ENCODE peak calls at places on chromosomes 3 and 15, in five cellular contexts. One of them, this sample, is unnamed.
A peak's percentile ranks its signal among the peaks of the same experiment; 100 is the strongest.

GRCh38 chr15:35054380-35054779 is 30.7 kb downstream of the NANOGP8 start:
- DNase-seq in nucleus accumbens: no peak
- DNase-seq in natural killer cell: no peak
- DNase-seq in activated naive CD4-positive, alpha-beta T cell treated with anti-CD3 and anti-CD28 coated beads, Interleukin-2, amount 50 U/mL, for 16 hours: no peak
- DNase-seq in NCI-H2171 treated with DMSO at 0.1 percent for 48 hours: no peak
- DNase-seq in this sample: no peak

GRCh38 chr15:37135225-37135624 is 34.9 kb upstream of the MEIS2 start:
- DNase-seq in nucleus accumbens: no peak
- DNase-seq in natural killer cell: no peak
- DNase-seq in activated naive CD4-positive, alpha-beta T cell treated with anti-CD3 and anti-CD28 coated beads, Interleukin-2, amount 50 U/mL, for 16 hours: no peak
- DNase-seq in NCI-H2171 treated with DMSO at 0.1 percent for 48 hours: peak; percentile 5
- DNase-seq in this sample: no peak

GRCh38 chr15:37397266-37398022 is 297.1 kb upstream of the MEIS2 start:
- DNase-seq in nucleus accumbens: no peak
- DNase-seq in natural killer cell: no peak
- DNase-seq in activated naive CD4-positive, alpha-beta T cell treated with anti-CD3 and anti-CD28 coated beads, Interleukin-2, amount 50 U/mL, for 16 hours: no peak
- DNase-seq in NCI-H2171 treated with DMSO at 0.1 percent for 48 hours: no peak
- DNase-seq in this sample: no peak

GRCh38 chr3:151076626-151077025 is 8.8 kb upstream of the MED12L start:
- DNase-seq in nucleus accumbens: no peak
- DNase-seq in natural killer cell: no peak
- DNase-seq in activated naive CD4-positive, alpha-beta T cell treated with anti-CD3 and anti-CD28 coated beads, Interleukin-2, amount 50 U/mL, for 16 hours: no peak
- DNase-seq in NCI-H2171 treated with DMSO at 0.1 percent for 48 hours: no peak
- DNase-seq in this sample: no peak

GRCh38 chr3:109023656-109024254 is 70.1 kb upstream of the GUCA1C start:
- DNase-seq in nucleus accumbens: no peak
- DNase-seq in natural killer cell: no peak
- DNase-seq in activated naive CD4-positive, alpha-beta T cell treated with anti-CD3 and anti-CD28 coated beads, Interleukin-2, amount 50 U/mL, for 16 hours: peak; percentile 37
- DNase-seq in NCI-H2171 treated with DMSO at 0.1 percent for 48 hours: peak; percentile 66
- DNase-seq in this sample: no peak

GRCh38 chr3:58034738-58035511 is 26.7 kb downstream of the FLNB start:
- DNase-seq in nucleus accumbens: no peak
- DNase-seq in natural killer cell: peak; percentile 17
- DNase-seq in activated naive CD4-positive, alpha-beta T cell treated with anti-CD3 and anti-CD28 coated beads, Interleukin-2, amount 50 U/mL, for 16 hours: peak; percentile 33
- DNase-seq in NCI-H2171 treated with DMSO at 0.1 percent for 48 hours: peak; percentile 23
- DNase-seq in this sample: peak; percentile 64

GRCh38 chr15:38844683-38845195 is 280.1 kb upstream of the RASGRP1 start:
- DNase-seq in nucleus accumbens: no peak
- DNase-seq in natural killer cell: no peak
- DNase-seq in activated naive CD4-positive, alpha-beta T cell treated with anti-CD3 and anti-CD28 coated beads, Interleukin-2, amount 50 U/mL, for 16 hours: no peak
- DNase-seq in NCI-H2171 treated with DMSO at 0.1 percent for 48 hours: no peak
- DNase-seq in this sample: no peak

GRCh38 chr3:106703524-106703923 is 673.7 kb upstream of the CCDC54 start:
- DNase-seq in nucleus accumbens: no peak
- DNase-seq in natural killer cell: no peak
- DNase-seq in activated naive CD4-positive, alpha-beta T cell treated with anti-CD3 and anti-CD28 coated beads, Interleukin-2, amount 50 U/mL, for 16 hours: no peak
- DNase-seq in NCI-H2171 treated with DMSO at 0.1 percent for 48 hours: no peak
- DNase-seq in this sample: no peak

GRCh38 chr15:44593042-44593736 is 56.2 kb downstream of the EIF3J start:
- DNase-seq in nucleus accumbens: no peak
- DNase-seq in natural killer cell: no peak
- DNase-seq in activated naive CD4-positive, alpha-beta T cell treated with anti-CD3 and anti-CD28 coated beads, Interleukin-2, amount 50 U/mL, for 16 hours: no peak
- DNase-seq in NCI-H2171 treated with DMSO at 0.1 percent for 48 hours: peak; percentile 53
- DNase-seq in this sample: no peak

GRCh38 chr15:101525087-101525669 is 35.7 kb upstream of the PCSK6 start:
- DNase-seq in nucleus accumbens: no peak
- DNase-seq in natural killer cell: no peak
- DNase-seq in activated naive CD4-positive, alpha-beta T cell treated with anti-CD3 and anti-CD28 coated beads, Interleukin-2, amount 50 U/mL, for 16 hours: no peak
- DNase-seq in NCI-H2171 treated with DMSO at 0.1 percent for 48 hours: no peak
- DNase-seq in this sample: no peak

GRCh38 chr3:193225726-193226125 is 15.3 kb upstream of the PLAAT1 start:
- DNase-seq in nucleus accumbens: no peak
- DNase-seq in natural killer cell: no peak
- DNase-seq in activated naive CD4-positive, alpha-beta T cell treated with anti-CD3 and anti-CD28 coated beads, Interleukin-2, amount 50 U/mL, for 16 hours: no peak
- DNase-seq in NCI-H2171 treated with DMSO at 0.1 percent for 48 hours: no peak
- DNase-seq in this sample: no peak

GRCh38 chr3:151393146-151393831 is 8.7 kb upstream of the P2RY12 start:
- DNase-seq in nucleus accumbens: no peak
- DNase-seq in natural killer cell: no peak
- DNase-seq in activated naive CD4-positive, alpha-beta T cell treated with anti-CD3 and anti-CD28 coated beads, Interleukin-2, amount 50 U/mL, for 16 hours: no peak
- DNase-seq in NCI-H2171 treated with DMSO at 0.1 percent for 48 hours: no peak
- DNase-seq in this sample: no peak

GRCh38 chr3:178492496-178492895 is 43.7 kb upstream of the KCNMB2 start:
- DNase-seq in nucleus accumbens: no peak
- DNase-seq in natural killer cell: no peak
- DNase-seq in activated naive CD4-positive, alpha-beta T cell treated with anti-CD3 and anti-CD28 coated beads, Interleukin-2, amount 50 U/mL, for 16 hours: no peak
- DNase-seq in NCI-H2171 treated with DMSO at 0.1 percent for 48 hours: no peak
- DNase-seq in this sample: no peak

GRCh38 chr3:150055332-150055731 is 84.6 kb upstream of the PFN2 start:
- DNase-seq in nucleus accumbens: no peak
- DNase-seq in natural killer cell: no peak
- DNase-seq in activated naive CD4-positive, alpha-beta T cell treated with anti-CD3 and anti-CD28 coated beads, Interleukin-2, amount 50 U/mL, for 16 hours: no peak
- DNase-seq in NCI-H2171 treated with DMSO at 0.1 percent for 48 hours: peak; percentile 76
- DNase-seq in this sample: no peak

GRCh38 chr3:102123590-102124190 is 274.4 kb downstream of the NFKBIZ start:
- DNase-seq in nucleus accumbens: no peak
- DNase-seq in natural killer cell: no peak
- DNase-seq in activated naive CD4-positive, alpha-beta T cell treated with anti-CD3 and anti-CD28 coated beads, Interleukin-2, amount 50 U/mL, for 16 hours: no peak
- DNase-seq in NCI-H2171 treated with DMSO at 0.1 percent for 48 hours: no peak
- DNase-seq in this sample: no peak

GRCh38 chr3:141126661-141127343 is 75.7 kb downstream of the SPSB4 start:
- DNase-seq in nucleus accumbens: no peak
- DNase-seq in natural killer cell: no peak
- DNase-seq in activated naive CD4-positive, alpha-beta T cell treated with anti-CD3 and anti-CD28 coated beads, Interleukin-2, amount 50 U/mL, for 16 hours: no peak
- DNase-seq in NCI-H2171 treated with DMSO at 0.1 percent for 48 hours: no peak
- DNase-seq in this sample: peak; percentile 50

GRCh38 chr3:36957072-36957471 is 12.2 kb upstream of the TRANK1 start:
- DNase-seq in nucleus accumbens: no peak
- DNase-seq in natural killer cell: no peak
- DNase-seq in activated naive CD4-positive, alpha-beta T cell treated with anti-CD3 and anti-CD28 coated beads, Interleukin-2, amount 50 U/mL, for 16 hours: no peak
- DNase-seq in NCI-H2171 treated with DMSO at 0.1 percent for 48 hours: no peak
- DNase-seq in this sample: no peak

GRCh38 chr3:110881069-110881468 is 190.5 kb upstream of the NECTIN3 start:
- DNase-seq in nucleus accumbens: no peak
- DNase-seq in natural killer cell: no peak
- DNase-seq in activated naive CD4-positive, alpha-beta T cell treated with anti-CD3 and anti-CD28 coated beads, Interleukin-2, amount 50 U/mL, for 16 hours: no peak
- DNase-seq in NCI-H2171 treated with DMSO at 0.1 percent for 48 hours: peak; percentile 93
- DNase-seq in this sample: no peak

GRCh38 chr3:147215660-147216059 is 190.7 kb downstream of the ZIC4 start:
- DNase-seq in nucleus accumbens: no peak
- DNase-seq in natural killer cell: no peak
- DNase-seq in activated naive CD4-positive, alpha-beta T cell treated with anti-CD3 and anti-CD28 coated beads, Interleukin-2, amount 50 U/mL, for 16 hours: no peak
- DNase-seq in NCI-H2171 treated with DMSO at 0.1 percent for 48 hours: no peak
- DNase-seq in this sample: no peak

GRCh38 chr3:148866261-148866660 is 1.2 kb downstream of the CPA3 start:
- DNase-seq in nucleus accumbens: no peak
- DNase-seq in natural killer cell: no peak
- DNase-seq in activated naive CD4-positive, alpha-beta T cell treated with anti-CD3 and anti-CD28 coated beads, Interleukin-2, amount 50 U/mL, for 16 hours: no peak
- DNase-seq in NCI-H2171 treated with DMSO at 0.1 percent for 48 hours: no peak
- DNase-seq in this sample: no peak

GRCh38 chr15:64807751-64808222 is 17.7 kb downstream of the PIF1 start:
- DNase-seq in nucleus accumbens: no peak
- DNase-seq in natural killer cell: no peak
- DNase-seq in activated naive CD4-positive, alpha-beta T cell treated with anti-CD3 and anti-CD28 coated beads, Interleukin-2, amount 50 U/mL, for 16 hours: no peak
- DNase-seq in NCI-H2171 treated with DMSO at 0.1 percent for 48 hours: no peak
- DNase-seq in this sample: peak; percentile 35

GRCh38 chr3:38532529-38532928 is 36.4 kb downstream of the EXOG start:
- DNase-seq in nucleus accumbens: no peak
- DNase-seq in natural killer cell: no peak
- DNase-seq in activated naive CD4-positive, alpha-beta T cell treated with anti-CD3 and anti-CD28 coated beads, Interleukin-2, amount 50 U/mL, for 16 hours: no peak
- DNase-seq in NCI-H2171 treated with DMSO at 0.1 percent for 48 hours: no peak
- DNase-seq in this sample: no peak

GRCh38 chr3:10437272-10437994 is 68.0 kb downstream of the ATP2B2 start:
- DNase-seq in nucleus accumbens: no peak
- DNase-seq in natural killer cell: peak; percentile 40
- DNase-seq in activated naive CD4-positive, alpha-beta T cell treated with anti-CD3 and anti-CD28 coated beads, Interleukin-2, amount 50 U/mL, for 16 hours: peak; percentile 60
- DNase-seq in NCI-H2171 treated with DMSO at 0.1 percent for 48 hours: no peak
- DNase-seq in this sample: peak; percentile 82

GRCh38 chr3:130604806-130605205 is 87.8 kb downstream of the COL6A6 start:
- DNase-seq in nucleus accumbens: no peak
- DNase-seq in natural killer cell: no peak
- DNase-seq in activated naive CD4-positive, alpha-beta T cell treated with anti-CD3 and anti-CD28 coated beads, Interleukin-2, amount 50 U/mL, for 16 hours: no peak
- DNase-seq in NCI-H2171 treated with DMSO at 0.1 percent for 48 hours: no peak
- DNase-seq in this sample: no peak

GRCh38 chr3:27290760-27291159 is 78.4 kb downstream of the NEK10 start:
- DNase-seq in nucleus accumbens: no peak
- DNase-seq in natural killer cell: no peak
- DNase-seq in activated naive CD4-positive, alpha-beta T cell treated with anti-CD3 and anti-CD28 coated beads, Interleukin-2, amount 50 U/mL, for 16 hours: no peak
- DNase-seq in NCI-H2171 treated with DMSO at 0.1 percent for 48 hours: no peak
- DNase-seq in this sample: no peak

GRCh38 chr15:56943398-56943797 is 25.0 kb downstream of the TCF12 start:
- DNase-seq in nucleus accumbens: no peak
- DNase-seq in natural killer cell: no peak
- DNase-seq in activated naive CD4-positive, alpha-beta T cell treated with anti-CD3 and anti-CD28 coated beads, Interleukin-2, amount 50 U/mL, for 16 hours: no peak
- DNase-seq in NCI-H2171 treated with DMSO at 0.1 percent for 48 hours: no peak
- DNase-seq in this sample: no peak

GRCh38 chr3:37973250-37974054 is 17.1 kb upstream of the VILL start:
- DNase-seq in nucleus accumbens: no peak
- DNase-seq in natural killer cell: no peak
- DNase-seq in activated naive CD4-positive, alpha-beta T cell treated with anti-CD3 and anti-CD28 coated beads, Interleukin-2, amount 50 U/mL, for 16 hours: no peak
- DNase-seq in NCI-H2171 treated with DMSO at 0.1 percent for 48 hours: peak; percentile 91
- DNase-seq in this sample: no peak

GRCh38 chr3:173876476-173876875 is 478.9 kb downstream of the NLGN1 start:
- DNase-seq in nucleus accumbens: no peak
- DNase-seq in natural killer cell: no peak
- DNase-seq in activated naive CD4-positive, alpha-beta T cell treated with anti-CD3 and anti-CD28 coated beads, Interleukin-2, amount 50 U/mL, for 16 hours: no peak
- DNase-seq in NCI-H2171 treated with DMSO at 0.1 percent for 48 hours: no peak
- DNase-seq in this sample: no peak

GRCh38 chr3:143847787-143848631 is at the start of gene SLC9A9:
- DNase-seq in nucleus accumbens: peak; percentile 3
- DNase-seq in natural killer cell: peak; percentile 19
- DNase-seq in activated naive CD4-positive, alpha-beta T cell treated with anti-CD3 and anti-CD28 coated beads, Interleukin-2, amount 50 U/mL, for 16 hours: peak; percentile 16
- DNase-seq in NCI-H2171 treated with DMSO at 0.1 percent for 48 hours: no peak
- DNase-seq in this sample: peak; percentile 78

GRCh38 chr15:52788099-52788986 is 1.8 kb downstream of the ONECUT1 start:
- DNase-seq in nucleus accumbens: no peak
- DNase-seq in natural killer cell: no peak
- DNase-seq in activated naive CD4-positive, alpha-beta T cell treated with anti-CD3 and anti-CD28 coated beads, Interleukin-2, amount 50 U/mL, for 16 hours: no peak
- DNase-seq in NCI-H2171 treated with DMSO at 0.1 percent for 48 hours: no peak
- DNase-seq in this sample: no peak

GRCh38 chr3:135966875-135967274 is 1.3 kb downstream of the PPP2R3A start:
- DNase-seq in nucleus accumbens: no peak
- DNase-seq in natural killer cell: no peak
- DNase-seq in activated naive CD4-positive, alpha-beta T cell treated with anti-CD3 and anti-CD28 coated beads, Interleukin-2, amount 50 U/mL, for 16 hours: no peak
- DNase-seq in NCI-H2171 treated with DMSO at 0.1 percent for 48 hours: no peak
- DNase-seq in this sample: no peak

GRCh38 chr3:141710888-141711616 is 27.0 kb upstream of the RNF7 start:
- DNase-seq in nucleus accumbens: no peak
- DNase-seq in natural killer cell: no peak
- DNase-seq in activated naive CD4-positive, alpha-beta T cell treated with anti-CD3 and anti-CD28 coated beads, Interleukin-2, amount 50 U/mL, for 16 hours: no peak
- DNase-seq in NCI-H2171 treated with DMSO at 0.1 percent for 48 hours: no peak
- DNase-seq in this sample: no peak

GRCh38 chr15:73867426-73867825 is 5.9 kb upstream of the TBC1D21 start:
- DNase-seq in nucleus accumbens: no peak
- DNase-seq in natural killer cell: no peak
- DNase-seq in activated naive CD4-positive, alpha-beta T cell treated with anti-CD3 and anti-CD28 coated beads, Interleukin-2, amount 50 U/mL, for 16 hours: no peak
- DNase-seq in NCI-H2171 treated with DMSO at 0.1 percent for 48 hours: no peak
- DNase-seq in this sample: no peak